ENCODE peak calls at places on chromosome 13, in four cellular contexts. One of them, this sample, is unnamed.

GRCh38 chr13:37418490-37418889 is 180.1 kb downstream of the POSTN start:
- DNase-seq in GM23338: no peak
- DNase-seq in K562: no peak
- DNase-seq in GM12878: no peak
- DNase-seq in this sample: no peak

GRCh38 chr13:66656050-66656449 is 574.1 kb downstream of the PCDH9 start:
- DNase-seq in GM12878: no peak
- DNase-seq in GM23338: peak
- DNase-seq in K562: no peak
- DNase-seq in this sample: no peak

GRCh38 chr13:44132710-44133109 is 240.9 kb upstream of the SERP2 start:
- DNase-seq in GM23338: no peak
- DNase-seq in K562: no peak
- DNase-seq in GM12878: no peak
- DNase-seq in this sample: no peak

GRCh38 chr13:75136151-75136550 is 345.8 kb downstream of the TBC1D4 start:
- DNase-seq in GM23338: no peak
- DNase-seq in GM12878: no peak
- DNase-seq in K562: no peak
- DNase-seq in this sample: no peak

GRCh38 chr13:113528101-113528797 is 37.7 kb upstream of the DCUN1D2 start:
- DNase-seq in GM12878: no peak
- DNase-seq in GM23338: no peak
- DNase-seq in K562: no peak
- DNase-seq in this sample: no peak

GRCh38 chr13:50080158-50080855 is 65.1 kb downstream of the KCNRG start:
- DNase-seq in K562: peak
- DNase-seq in GM12878: no peak
- DNase-seq in GM23338: peak
- DNase-seq in this sample: peak

GRCh38 chr13:54953786-54954185 is 1925.2 kb downstream of the OLFM4 start:
- DNase-seq in K562: no peak
- DNase-seq in GM23338: no peak
- DNase-seq in GM12878: no peak
- DNase-seq in this sample: no peak

GRCh38 chr13:81591528-81592220 is 1250.7 kb upstream of the SPRY2 start:
- DNase-seq in GM12878: no peak
- DNase-seq in GM23338: no peak
- DNase-seq in K562: no peak
- DNase-seq in this sample: no peak

GRCh38 chr13:89746554-89746953 is 1600.9 kb upstream of the MIR17HG start:
- DNase-seq in GM12878: no peak
- DNase-seq in K562: no peak
- DNase-seq in GM23338: peak
- DNase-seq in this sample: no peak

GRCh38 chr13:30334663-30335386 is 27.5 kb upstream of the KATNAL1 start:
- DNase-seq in GM23338: peak
- DNase-seq in K562: peak
- DNase-seq in GM12878: no peak
- DNase-seq in this sample: peak

GRCh38 chr13:101291216-101291615 is 125.1 kb downstream of the NALCN start:
- DNase-seq in GM23338: no peak
- DNase-seq in GM12878: no peak
- DNase-seq in K562: no peak
- DNase-seq in this sample: no peak

GRCh38 chr13:74219571-74219970 is 85.4 kb upstream of the KLF12 start:
- DNase-seq in GM23338: no peak
- DNase-seq in GM12878: no peak
- DNase-seq in K562: no peak
- DNase-seq in this sample: no peak

GRCh38 chr13:37531054-37531453 is 67.5 kb downstream of the POSTN start:
- DNase-seq in K562: no peak
- DNase-seq in GM23338: no peak
- DNase-seq in GM12878: no peak
- DNase-seq in this sample: no peak

GRCh38 chr13:113425931-113426590 is 27.2 kb downstream of the ADPRHL1 start:
- DNase-seq in K562: no peak
- DNase-seq in GM12878: no peak
- DNase-seq in GM23338: no peak
- DNase-seq in this sample: no peak

GRCh38 chr13:34567558-34567957 is 374.5 kb upstream of the NBEA start:
- DNase-seq in GM12878: no peak
- DNase-seq in K562: no peak
- DNase-seq in GM23338: no peak
- DNase-seq in this sample: peak

GRCh38 chr13:112774448-112774792 is 84.6 kb downstream of the ATP11A start:
- DNase-seq in K562: no peak
- DNase-seq in GM12878: no peak
- DNase-seq in GM23338: no peak
- DNase-seq in this sample: no peak

GRCh38 chr13:68588623-68589022 is 1358.5 kb upstream of the PCDH9 start:
- DNase-seq in GM12878: peak
- DNase-seq in GM23338: no peak
- DNase-seq in K562: no peak
- DNase-seq in this sample: peak

GRCh38 chr13:113566227-113566561 is 18.4 kb upstream of the TFDP1 start:
- DNase-seq in K562: no peak
- DNase-seq in GM23338: no peak
- DNase-seq in GM12878: no peak
- DNase-seq in this sample: no peak

GRCh38 chr13:94415484-94415883 is 64.0 kb downstream of the DCT start:
- DNase-seq in GM23338: no peak
- DNase-seq in K562: no peak
- DNase-seq in GM12878: no peak
- DNase-seq in this sample: no peak

GRCh38 chr13:50635504-50635903 is 208.0 kb downstream of the DLEU7 start:
- DNase-seq in GM12878: peak
- DNase-seq in K562: no peak
- DNase-seq in GM23338: no peak
- DNase-seq in this sample: no peak

GRCh38 chr13:22114630-22115311 is 443.9 kb downstream of the FGF9 start:
- DNase-seq in GM12878: peak
- DNase-seq in K562: no peak
- DNase-seq in GM23338: no peak
- DNase-seq in this sample: no peak

GRCh38 chr13:48600374-48601364 is 53.1 kb upstream of the CYSLTR2 start:
- DNase-seq in K562: no peak
- DNase-seq in GM23338: no peak
- DNase-seq in GM12878: no peak
- DNase-seq in this sample: peak

GRCh38 chr13:97030705-97031452 is 36.6 kb upstream of the OXGR1 start:
- DNase-seq in GM12878: no peak
- DNase-seq in K562: peak
- DNase-seq in GM23338: peak
- DNase-seq in this sample: peak

GRCh38 chr13:109397285-109397684 is 389.1 kb downstream of the IRS2 start:
- DNase-seq in GM12878: no peak
- DNase-seq in K562: no peak
- DNase-seq in GM23338: no peak
- DNase-seq in this sample: no peak

GRCh38 chr13:91748416-91749089 is 350.1 kb downstream of the GPC5 start:
- DNase-seq in GM23338: no peak
- DNase-seq in GM12878: no peak
- DNase-seq in K562: no peak
- DNase-seq in this sample: no peak

GRCh38 chr13:38898481-38898880 is 92.2 kb downstream of the STOML3 start:
- DNase-seq in GM12878: no peak
- DNase-seq in K562: no peak
- DNase-seq in GM23338: no peak
- DNase-seq in this sample: no peak

GRCh38 chr13:30790592-30790991 is 55.2 kb downstream of the ALOX5AP start:
- DNase-seq in GM23338: no peak
- DNase-seq in K562: no peak
- DNase-seq in GM12878: no peak
- DNase-seq in this sample: no peak

GRCh38 chr13:93066187-93066586 is 160.4 kb upstream of the GPC6 start:
- DNase-seq in GM23338: no peak
- DNase-seq in GM12878: no peak
- DNase-seq in K562: no peak
- DNase-seq in this sample: no peak

GRCh38 chr13:50831510-50831909 is 12.0 kb downstream of the DLEU7 start:
- DNase-seq in GM12878: no peak
- DNase-seq in GM23338: no peak
- DNase-seq in K562: no peak
- DNase-seq in this sample: no peak

GRCh38 chr13:20567881-20568528 is 1.0 kb downstream of the IFT88 start:
- DNase-seq in K562: no peak
- DNase-seq in GM23338: no peak
- DNase-seq in GM12878: no peak
- DNase-seq in this sample: no peak

GRCh38 chr13:30679483-30680330 is 55.6 kb upstream of the ALOX5AP start:
- DNase-seq in GM23338: peak
- DNase-seq in GM12878: no peak
- DNase-seq in K562: no peak
- DNase-seq in this sample: peak

GRCh38 chr13:44128522-44128921 is 245.1 kb upstream of the SERP2 start:
- DNase-seq in GM12878: no peak
- DNase-seq in GM23338: no peak
- DNase-seq in K562: no peak
- DNase-seq in this sample: no peak

GRCh38 chr13:57858376-57858775 is 226.8 kb downstream of the PCDH17 start:
- DNase-seq in K562: no peak
- DNase-seq in GM23338: no peak
- DNase-seq in GM12878: no peak
- DNase-seq in this sample: no peak

GRCh38 chr13:41601718-41602445 is 144.5 kb downstream of the RGCC start:
- DNase-seq in GM23338: no peak
- DNase-seq in GM12878: no peak
- DNase-seq in K562: no peak
- DNase-seq in this sample: no peak

GRCh38 chr13:31246918-31247317 is 47.1 kb downstream of the B3GLCT start:
- DNase-seq in K562: no peak
- DNase-seq in GM12878: no peak
- DNase-seq in GM23338: no peak
- DNase-seq in this sample: no peak

GRCh38 chr13:57582032-57582431 is 49.5 kb upstream of the PCDH17 start:
- DNase-seq in K562: no peak
- DNase-seq in GM12878: no peak
- DNase-seq in GM23338: peak
- DNase-seq in this sample: peak

GRCh38 chr13:52868190-52868589 is 19.8 kb upstream of the PCDH8 start:
- DNase-seq in K562: no peak
- DNase-seq in GM23338: no peak
- DNase-seq in GM12878: no peak
- DNase-seq in this sample: no peak

GRCh38 chr13:26062853-26063444 is 11.1 kb upstream of the SHISA2 start:
- DNase-seq in GM23338: peak
- DNase-seq in GM12878: no peak
- DNase-seq in K562: no peak
- DNase-seq in this sample: peak

DNA sequence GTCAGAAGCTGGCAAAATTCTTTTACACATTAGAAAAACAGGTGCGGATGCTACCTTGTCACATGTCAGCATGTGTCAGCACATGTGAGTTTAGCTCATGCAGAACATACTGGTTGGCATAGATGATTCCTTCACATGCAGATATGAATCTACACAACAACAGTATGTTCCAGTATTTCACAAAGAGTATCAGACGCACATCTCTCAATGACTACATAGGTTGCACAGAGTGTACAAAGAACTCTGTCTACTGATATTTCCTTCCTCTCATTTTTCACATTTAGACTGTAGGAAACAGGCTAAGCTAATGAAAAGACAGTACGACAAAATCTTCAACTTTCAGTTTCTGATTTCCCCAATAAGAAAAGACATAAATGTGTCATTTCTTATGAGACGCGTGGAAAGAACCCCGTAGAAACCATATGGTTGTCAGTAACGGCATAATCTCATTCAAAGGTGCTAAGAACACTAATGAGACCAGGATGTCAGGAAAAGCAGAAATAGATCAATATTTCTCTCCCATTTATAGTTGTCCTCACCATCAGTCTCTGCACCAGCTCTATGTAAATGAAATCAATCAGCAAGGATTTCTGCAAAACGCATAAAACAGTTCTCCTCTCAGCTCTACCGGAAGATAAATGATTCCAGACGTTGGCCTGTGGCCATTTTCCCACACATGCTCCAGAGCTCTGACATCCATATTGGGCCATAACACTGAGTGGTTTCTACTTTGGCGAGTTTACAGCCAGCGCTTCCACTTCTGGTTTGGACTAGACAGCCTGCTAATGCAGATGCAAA is 81.2 kb downstream of the STARD13 start:
- DNase-seq in GM23338: no peak
- DNase-seq in K562: no peak
- DNase-seq in GM12878: peak
- DNase-seq in this sample: no peak
- TF ChIP-seq JUNB in GM23338: no peak
- TF ChIP-seq JUNB in K562: no peak
- TF ChIP-seq JUNB in GM12878: peak
- TF ChIP-seq JUNB in this sample: no peak

GRCh38 chr13:99969368-99969933 is 2.1 kb downstream of the ZIC5 start:
- DNase-seq in K562: no peak
- DNase-seq in GM12878: no peak
- DNase-seq in GM23338: no peak
- DNase-seq in this sample: no peak
- TF ChIP-seq EZH2 in K562: no peak
- TF ChIP-seq EZH2 in GM12878: no peak
- TF ChIP-seq EZH2 in GM23338: no peak
- TF ChIP-seq EZH2 in this sample: no peak

DNA sequence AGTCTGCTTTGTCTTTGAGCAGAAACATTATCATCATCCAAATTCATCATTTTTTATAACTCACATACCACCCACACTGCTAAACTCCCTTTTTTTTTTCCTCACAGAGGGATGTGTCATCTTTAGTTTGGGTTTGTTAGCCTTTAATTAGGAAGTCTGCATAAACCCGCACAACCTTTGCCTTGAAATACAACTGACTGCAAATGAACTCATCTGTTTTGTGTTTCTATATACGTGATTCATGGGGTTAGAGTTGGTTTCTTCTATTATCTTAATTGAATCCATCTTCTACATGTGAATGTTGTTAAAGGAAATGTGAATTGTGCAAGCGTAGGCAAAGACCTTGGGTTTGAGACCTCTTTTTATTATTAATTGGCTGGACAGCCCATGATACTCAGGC is 102.7 kb downstream of the SLAIN1 start:
- DNase-seq in GM23338: no peak
- DNase-seq in GM12878: no peak
- DNase-seq in K562: no peak
- DNase-seq in this sample: no peak
- TF ChIP-seq JUNB in GM23338: no peak
- TF ChIP-seq JUNB in GM12878: no peak
- TF ChIP-seq JUNB in K562: no peak
- TF ChIP-seq JUNB in this sample: no peak

GRCh38 chr13:27966641-27967202 is 2.4 kb downstream of the CDX2 start:
- DNase-seq in K562: no peak
- DNase-seq in GM23338: peak
- DNase-seq in GM12878: no peak
- DNase-seq in this sample: no peak

GRCh38 chr13:27962982-27963381 is 6.1 kb downstream of the CDX2 start:
- DNase-seq in GM12878: no peak
- DNase-seq in K562: no peak
- DNase-seq in GM23338: no peak
- DNase-seq in this sample: no peak

GRCh38 chr13:27965740-27966640 is 3.1 kb downstream of the CDX2 start:
- DNase-seq in K562: no peak
- DNase-seq in GM12878: no peak
- DNase-seq in GM23338: peak
- DNase-seq in this sample: no peak

GRCh38 chr13:27965343-27965739 is 3.8 kb downstream of the CDX2 start:
- DNase-seq in GM23338: peak
- DNase-seq in K562: no peak
- DNase-seq in GM12878: no peak
- DNase-seq in this sample: no peak

GRCh38 chr13:27964741-27965323 is 4.3 kb downstream of the CDX2 start:
- DNase-seq in K562: no peak
- DNase-seq in GM12878: no peak
- DNase-seq in GM23338: no peak
- DNase-seq in this sample: no peak
- TF ChIP-seq EZH2 in K562: no peak
- TF ChIP-seq EZH2 in GM12878: no peak
- TF ChIP-seq EZH2 in GM23338: no peak
- TF ChIP-seq EZH2 in this sample: no peak